ENCODE peak calls at places on chromosomes 1 and 21, in ten cellular contexts. Q is DMS79, N is hepatic stellate cell, B is colonic mucosa, K is GM23338, X is activated T-cell treated with anti-CD3 and anti-CD28 coated beads for 48 hours, Z is fibroblast of lung, S is NCI-H748 treated with DMSO at 0.1 percent for 48 hours, L is NCI-H774, D is Peyer's patch. M is an unnamed sample.

GRCh38 chr1:179867493-179868330 is 9.9 kb downstream of the TOR1AIP2 start:
- DNase-seq in Q (no peak), N (peak), B (peak), K (peak), X (no peak), Z (peak), S (peak), L (peak), D (peak), M (peak)

GRCh38 chr1:167499657-167500056 is 18.7 kb downstream of the CD247 start:
- DNase-seq in Q (no peak), N (no peak), B (no peak), K (no peak), X (peak), Z (no peak), S (no peak), L (no peak), D (peak), M (no peak)

GRCh38 chr21:25457411-25457810 is 149.9 kb downstream of the MRPL39 start:
- DNase-seq in Q (no peak), N (peak), B (no peak), K (no peak), X (no peak), Z (peak), S (no peak), L (no peak), D (no peak), M (no peak)

GRCh38 chr1:23470282-23471070 is 13.5 kb downstream of the ASAP3 start:
- DNase-seq in Q (no peak), N (no peak), B (no peak), K (no peak), X (no peak), Z (peak), S (no peak), L (no peak), D (no peak), M (no peak)

GRCh38 chr1:178541829-178542553 is 29.1 kb downstream of the TEX35 start:
- DNase-seq in Q (peak), N (peak), B (peak), K (peak), X (peak), Z (peak), S (no peak), L (peak), D (peak), M (peak)

GRCh38 chr1:114208659-114209215 is 55.1 kb upstream of the SYT6 start:
- DNase-seq in Q (no peak), N (no peak), B (no peak), K (no peak), X (no peak), Z (no peak), S (no peak), L (no peak), D (no peak), M (no peak)

GRCh38 chr21:45443595-45444181 is 38.7 kb downstream of the COL18A1 start:
- DNase-seq in Q (no peak), N (no peak), B (no peak), K (no peak), X (no peak), Z (no peak), S (no peak), L (no peak), D (no peak), M (no peak)

GRCh38 chr1:26072305-26072704 is 4.9 kb upstream of the TRIM63 start:
- DNase-seq in Q (no peak), N (no peak), B (no peak), K (no peak), X (no peak), Z (no peak), S (no peak), L (no peak), D (no peak), M (no peak)

GRCh38 chr1:80375662-80376061 is 1369.1 kb upstream of the ADGRL4 start:
- DNase-seq in Q (no peak), N (no peak), B (no peak), K (no peak), X (no peak), Z (peak), S (no peak), L (no peak), D (no peak), M (no peak)

GRCh38 chr1:192539450-192540132 is 36.0 kb upstream of the RGS1 start:
- DNase-seq in Q (no peak), N (peak), B (no peak), K (peak), X (no peak), Z (peak), S (no peak), L (no peak), D (no peak), M (peak)